ENCODE peak calls at places on chromosome 15, in six cellular contexts. One of them, this sample, is unnamed.

GRCh38 chr15:43903864-43904290 is 77.1 kb downstream of the WDR76 start:
- DNase-seq in caudate nucleus: peak; percentile 6
- DNase-seq in aorta: no peak
- DNase-seq in HCT116: peak; percentile 56
- DNase-seq in CD8-positive, alpha-beta memory T cell: peak; percentile 31
- DNase-seq in ascending aorta: peak; percentile 69
- DNase-seq in this sample: peak; percentile 54

GRCh38 chr15:96330064-96330449 is 443 bp upstream of the NR2F2 start:
- DNase-seq in caudate nucleus: no peak
- DNase-seq in aorta: peak; percentile 91
- DNase-seq in HCT116: peak; percentile 51
- DNase-seq in CD8-positive, alpha-beta memory T cell: no peak
- DNase-seq in ascending aorta: peak; percentile 86
- DNase-seq in this sample: no peak

GRCh38 chr15:64051645-64052259 is 5.5 kb upstream of the DAPK2 start:
- DNase-seq in caudate nucleus: no peak
- DNase-seq in aorta: no peak
- DNase-seq in HCT116: no peak
- DNase-seq in CD8-positive, alpha-beta memory T cell: no peak
- DNase-seq in ascending aorta: no peak
- DNase-seq in this sample: no peak

GRCh38 chr15:92343869-92344643 is 49.6 kb upstream of the ST8SIA2 start:
- DNase-seq in caudate nucleus: peak; percentile 15
- DNase-seq in aorta: no peak
- DNase-seq in HCT116: no peak
- DNase-seq in CD8-positive, alpha-beta memory T cell: no peak
- DNase-seq in ascending aorta: no peak
- DNase-seq in this sample: no peak

GRCh38 chr15:36591534-36592411 is 12.3 kb downstream of the CDIN1 start:
- DNase-seq in caudate nucleus: no peak
- DNase-seq in aorta: no peak
- DNase-seq in HCT116: no peak
- DNase-seq in CD8-positive, alpha-beta memory T cell: no peak
- DNase-seq in ascending aorta: no peak
- DNase-seq in this sample: no peak

GRCh38 chr15:30974112-30974511 is 17.3 kb downstream of the MTMR10 start:
- DNase-seq in caudate nucleus: no peak
- DNase-seq in aorta: no peak
- DNase-seq in HCT116: no peak
- DNase-seq in CD8-positive, alpha-beta memory T cell: no peak
- DNase-seq in ascending aorta: no peak
- DNase-seq in this sample: no peak

GRCh38 chr15:25418202-25418601 is 20.6 kb downstream of the UBE3A start:
- DNase-seq in caudate nucleus: no peak
- DNase-seq in aorta: no peak
- DNase-seq in HCT116: no peak
- DNase-seq in CD8-positive, alpha-beta memory T cell: no peak
- DNase-seq in ascending aorta: no peak
- DNase-seq in this sample: no peak

GRCh38 chr15:40693904-40694705 is 869 bp upstream of the RAD51 start:
- DNase-seq in caudate nucleus: no peak
- DNase-seq in aorta: no peak
- DNase-seq in HCT116: no peak
- DNase-seq in CD8-positive, alpha-beta memory T cell: no peak
- DNase-seq in ascending aorta: no peak
- DNase-seq in this sample: no peak

GRCh38 chr15:34335176-34335575 is 2.4 kb downstream of the SLC12A6 start:
- DNase-seq in caudate nucleus: no peak
- DNase-seq in aorta: no peak
- DNase-seq in HCT116: no peak
- DNase-seq in CD8-positive, alpha-beta memory T cell: no peak
- DNase-seq in ascending aorta: no peak
- DNase-seq in this sample: no peak

GRCh38 chr15:50163719-50164410 is 18.1 kb upstream of the SLC27A2 start:
- DNase-seq in caudate nucleus: no peak
- DNase-seq in aorta: no peak
- DNase-seq in HCT116: no peak
- DNase-seq in CD8-positive, alpha-beta memory T cell: no peak
- DNase-seq in ascending aorta: no peak
- DNase-seq in this sample: no peak

GRCh38 chr15:65334586-65335231 is 30.2 kb downstream of the RNU5B-1 start:
- DNase-seq in caudate nucleus: no peak
- DNase-seq in aorta: no peak
- DNase-seq in HCT116: no peak
- DNase-seq in CD8-positive, alpha-beta memory T cell: no peak
- DNase-seq in ascending aorta: no peak
- DNase-seq in this sample: peak; percentile 20

GRCh38 chr15:26235148-26235769 is 372.1 kb upstream of the ATP10A start:
- DNase-seq in caudate nucleus: no peak
- DNase-seq in aorta: no peak
- DNase-seq in HCT116: no peak
- DNase-seq in CD8-positive, alpha-beta memory T cell: no peak
- DNase-seq in ascending aorta: no peak
- DNase-seq in this sample: no peak

GRCh38 chr15:76296849-76297248 is 14.4 kb downstream of the ETFA start:
- DNase-seq in caudate nucleus: no peak
- DNase-seq in aorta: no peak
- DNase-seq in HCT116: no peak
- DNase-seq in CD8-positive, alpha-beta memory T cell: no peak
- DNase-seq in ascending aorta: no peak
- DNase-seq in this sample: no peak

GRCh38 chr15:63382966-63383710 is 1.5 kb upstream of the CA12 start:
- DNase-seq in caudate nucleus: no peak
- DNase-seq in aorta: no peak
- DNase-seq in HCT116: no peak
- DNase-seq in CD8-positive, alpha-beta memory T cell: no peak
- DNase-seq in ascending aorta: no peak
- DNase-seq in this sample: no peak

GRCh38 chr15:101536875-101537405 is 47.4 kb upstream of the PCSK6 start:
- DNase-seq in caudate nucleus: no peak
- DNase-seq in aorta: peak; percentile 70
- DNase-seq in HCT116: no peak
- DNase-seq in CD8-positive, alpha-beta memory T cell: no peak
- DNase-seq in ascending aorta: peak; percentile 31
- DNase-seq in this sample: no peak

GRCh38 chr15:38589502-38589901 is 24.9 kb upstream of the RASGRP1 start:
- DNase-seq in caudate nucleus: no peak
- DNase-seq in aorta: no peak
- DNase-seq in HCT116: no peak
- DNase-seq in CD8-positive, alpha-beta memory T cell: no peak
- DNase-seq in ascending aorta: no peak
- DNase-seq in this sample: peak; percentile 89

GRCh38 chr15:69318033-69318432 is 19.3 kb downstream of the PAQR5 start:
- DNase-seq in caudate nucleus: no peak
- DNase-seq in aorta: no peak
- DNase-seq in HCT116: no peak
- DNase-seq in CD8-positive, alpha-beta memory T cell: no peak
- DNase-seq in ascending aorta: no peak
- DNase-seq in this sample: no peak

GRCh38 chr15:98083203-98083910 is 122.9 kb downstream of the ARRDC4 start:
- DNase-seq in caudate nucleus: no peak
- DNase-seq in aorta: no peak
- DNase-seq in HCT116: no peak
- DNase-seq in CD8-positive, alpha-beta memory T cell: no peak
- DNase-seq in ascending aorta: no peak
- DNase-seq in this sample: peak; percentile 38

GRCh38 chr15:34055868-34056595 is 17.0 kb upstream of the AVEN start:
- DNase-seq in caudate nucleus: no peak
- DNase-seq in aorta: no peak
- DNase-seq in HCT116: no peak
- DNase-seq in CD8-positive, alpha-beta memory T cell: no peak
- DNase-seq in ascending aorta: no peak
- DNase-seq in this sample: no peak

GRCh38 chr15:79922512-79923067 is 25.8 kb upstream of the MTHFS start:
- DNase-seq in caudate nucleus: no peak
- DNase-seq in aorta: no peak
- DNase-seq in HCT116: no peak
- DNase-seq in CD8-positive, alpha-beta memory T cell: no peak
- DNase-seq in ascending aorta: no peak
- DNase-seq in this sample: no peak

GRCh38 chr15:59157840-59158700 is 48.6 kb upstream of the LDHAL6B start:
- DNase-seq in caudate nucleus: no peak
- DNase-seq in aorta: no peak
- DNase-seq in HCT116: no peak
- DNase-seq in CD8-positive, alpha-beta memory T cell: no peak
- DNase-seq in ascending aorta: no peak
- DNase-seq in this sample: no peak
- H3K27ac ChIP-seq in caudate nucleus: no peak overlapping the region
- H3K27ac ChIP-seq in aorta: no peak overlapping the region
- H3K27ac ChIP-seq in HCT116: no peak overlapping the region
- H3K27ac ChIP-seq in CD8-positive, alpha-beta memory T cell: no peak overlapping the region
- H3K27ac ChIP-seq in ascending aorta: no peak overlapping the region
- H3K27ac ChIP-seq in this sample: no peak overlapping the region

GRCh38 chr15:90362936-90363212 is 10.8 kb downstream of the ZNF774 start:
- DNase-seq in caudate nucleus: no peak
- DNase-seq in aorta: no peak
- DNase-seq in HCT116: no peak
- DNase-seq in CD8-positive, alpha-beta memory T cell: no peak
- DNase-seq in ascending aorta: no peak
- DNase-seq in this sample: peak; percentile 71
- H3K27ac ChIP-seq in caudate nucleus: peak overlapping the region; percentile 92
- H3K27ac ChIP-seq in aorta: peak overlapping the region; percentile 59
- H3K27ac ChIP-seq in HCT116: no peak overlapping the region
- H3K27ac ChIP-seq in CD8-positive, alpha-beta memory T cell: no peak overlapping the region
- H3K27ac ChIP-seq in ascending aorta: no peak overlapping the region
- H3K27ac ChIP-seq in this sample: peak overlapping the region; percentile 94

DNA sequence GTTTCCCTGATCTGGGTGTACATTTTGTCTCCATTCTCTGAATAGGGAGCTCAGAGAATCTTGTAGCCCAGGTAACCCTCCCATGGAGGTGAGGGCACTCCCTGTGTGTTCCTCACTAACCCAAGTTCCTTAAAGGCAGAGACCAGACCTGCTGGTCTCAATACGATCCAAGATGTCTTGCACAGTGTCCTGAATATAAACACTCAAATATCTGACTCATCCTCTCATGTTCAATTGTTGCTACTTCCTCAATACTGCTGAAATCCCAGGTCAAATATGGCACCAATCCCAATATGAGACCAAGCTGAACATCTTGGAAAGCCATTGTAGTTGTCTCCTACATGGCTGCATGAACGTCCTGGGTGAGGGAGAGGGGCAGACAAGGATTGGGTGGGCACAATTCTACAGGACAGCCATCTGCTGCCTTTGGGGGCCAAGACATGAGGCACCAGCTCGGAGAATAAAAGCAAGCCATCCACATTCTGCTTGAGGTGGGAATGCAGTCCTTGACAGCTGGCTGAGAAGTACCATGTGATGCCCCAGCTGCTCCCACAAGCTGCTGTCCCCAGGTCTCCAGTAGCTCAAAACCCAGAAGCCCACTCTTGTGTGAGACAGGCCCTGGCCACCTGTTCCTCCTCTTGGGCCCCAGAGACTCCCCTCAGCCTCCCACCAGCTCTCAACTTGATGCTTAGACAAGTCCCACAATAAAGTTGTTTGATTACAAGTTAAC is 18.2 kb downstream of the TBC1D2B start:
- DNase-seq in caudate nucleus: no peak
- DNase-seq in aorta: no peak
- DNase-seq in HCT116: no peak
- DNase-seq in CD8-positive, alpha-beta memory T cell: no peak
- DNase-seq in ascending aorta: no peak
- DNase-seq in this sample: no peak
- H3K27ac ChIP-seq in caudate nucleus: peak overlapping the region; percentile 23
- H3K27ac ChIP-seq in aorta: no peak overlapping the region
- H3K27ac ChIP-seq in HCT116: no peak overlapping the region
- H3K27ac ChIP-seq in CD8-positive, alpha-beta memory T cell: no peak overlapping the region
- H3K27ac ChIP-seq in ascending aorta: peak overlapping the region; percentile 39
- H3K27ac ChIP-seq in this sample: peak overlapping the region; percentile 33

GRCh38 chr15:81263477-81263876 is 60.5 kb downstream of the STARD5 start:
- DNase-seq in caudate nucleus: no peak
- DNase-seq in aorta: no peak
- DNase-seq in HCT116: no peak
- DNase-seq in CD8-positive, alpha-beta memory T cell: no peak
- DNase-seq in ascending aorta: no peak
- DNase-seq in this sample: no peak
- H3K27ac ChIP-seq in caudate nucleus: no peak overlapping the region
- H3K27ac ChIP-seq in aorta: no peak overlapping the region
- H3K27ac ChIP-seq in HCT116: no peak overlapping the region
- H3K27ac ChIP-seq in CD8-positive, alpha-beta memory T cell: no peak overlapping the region
- H3K27ac ChIP-seq in ascending aorta: no peak overlapping the region
- H3K27ac ChIP-seq in this sample: no peak overlapping the region

GRCh38 chr15:67051088-67051659 is 14.2 kb upstream of the SMAD3 start:
- DNase-seq in caudate nucleus: no peak
- DNase-seq in aorta: no peak
- DNase-seq in HCT116: no peak
- DNase-seq in CD8-positive, alpha-beta memory T cell: no peak
- DNase-seq in ascending aorta: peak; percentile 61
- DNase-seq in this sample: no peak
- H3K27ac ChIP-seq in caudate nucleus: no peak overlapping the region
- H3K27ac ChIP-seq in aorta: peak overlapping the region; percentile 75
- H3K27ac ChIP-seq in HCT116: no peak overlapping the region
- H3K27ac ChIP-seq in CD8-positive, alpha-beta memory T cell: no peak overlapping the region
- H3K27ac ChIP-seq in ascending aorta: peak overlapping the region; percentile 94
- H3K27ac ChIP-seq in this sample: peak overlapping the region; percentile 98

DNA sequence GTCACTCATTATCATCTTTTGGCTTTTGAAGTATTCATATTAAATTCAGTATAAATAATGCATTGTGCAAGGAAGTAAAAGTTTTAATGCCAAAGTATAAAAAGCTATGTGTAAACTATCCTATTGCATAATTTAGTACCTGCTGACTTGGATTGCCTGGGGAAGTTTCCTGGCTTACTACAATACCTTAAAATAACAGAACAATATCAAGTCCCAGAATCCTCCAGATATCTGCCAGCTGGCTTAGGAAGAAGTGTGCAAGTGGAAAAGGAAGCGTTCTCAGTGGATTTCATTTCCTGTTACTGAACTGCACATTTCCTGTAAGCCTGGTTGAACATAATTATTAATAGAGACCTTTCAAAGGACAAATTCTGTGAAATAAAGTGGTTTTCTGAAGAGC is 236.7 kb downstream of the ADAMTSL3 start:
- DNase-seq in caudate nucleus: no peak
- DNase-seq in aorta: no peak
- DNase-seq in HCT116: no peak
- DNase-seq in CD8-positive, alpha-beta memory T cell: no peak
- DNase-seq in ascending aorta: no peak
- DNase-seq in this sample: no peak
- H3K27ac ChIP-seq in caudate nucleus: no peak overlapping the region
- H3K27ac ChIP-seq in aorta: no peak overlapping the region
- H3K27ac ChIP-seq in HCT116: no peak overlapping the region
- H3K27ac ChIP-seq in CD8-positive, alpha-beta memory T cell: no peak overlapping the region
- H3K27ac ChIP-seq in ascending aorta: no peak overlapping the region
- H3K27ac ChIP-seq in this sample: no peak overlapping the region